ENCODE peak calls at places on chromosomes 4 and X, in four cellular contexts. H is IMR-90, W is H9, A is mesenchymal stem cell. G is an unnamed sample.

GRCh38 chr4:168076989-168077725 is 15.2 kb upstream of the ANXA10 start:
- DNase-seq in H (peak), W (peak), A (peak), G (peak)

GRCh38 chr4:107035711-107036601 is at the start of gene DKK2:
- DNase-seq in H (peak), W (peak), A (peak), G (peak)

GRCh38 chr4:78775278-78776030 is 696 bp upstream of the BMP2K start:
- DNase-seq in H (peak), W (peak), A (peak), G (peak)

GRCh38 chr4:141045848-141046247 is 87.4 kb downstream of the RNF150 start:
- DNase-seq in H (no peak), W (no peak), A (no peak), G (no peak)

GRCh38 chr4:112817933-112818921 is 181.3 kb downstream of the LARP7 start:
- DNase-seq in H (peak), W (peak), A (peak), G (peak)

GRCh38 chr4:3851211-3851610 is 85.0 kb downstream of the ADRA2C start:
- DNase-seq in H (peak), W (peak), A (no peak), G (no peak)

GRCh38 chr4:2292679-2293108 is 30.8 kb upstream of the MXD4 start:
- DNase-seq in H (peak), W (no peak), A (no peak), G (no peak)

GRCh38 chrX:135513140-135513535 is 7.3 kb upstream of the INTS6L start:
- DNase-seq in H (no peak), W (no peak), A (no peak), G (no peak)

GRCh38 chrX:107742754-107743191 is 32.8 kb downstream of the TSC22D3 start:
- DNase-seq in H (no peak), W (no peak), A (no peak), G (no peak)

GRCh38 chr4:79682161-79682560 is 274.1 kb upstream of the GK2 start:
- DNase-seq in H (peak), W (no peak), A (no peak), G (no peak)

GRCh38 chrX:134718329-134719317 is 60.4 kb upstream of the PLAC1 start:
- DNase-seq in H (peak), W (no peak), A (peak), G (no peak)

GRCh38 chrX:46796574-46797191 is 37.8 kb upstream of the SLC9A7 start:
- DNase-seq in H (peak), W (peak), A (peak), G (peak)

GRCh38 chrX:34632404-34632803 is 24.7 kb downstream of the TMEM47 start:
- DNase-seq in H (no peak), W (no peak), A (no peak), G (no peak)

GRCh38 chrX:112731793-112732192 is 52.1 kb upstream of the LHFPL1 start:
- DNase-seq in H (peak), W (no peak), A (no peak), G (no peak)

GRCh38 chr4:22514431-22514830 is 1.4 kb downstream of the ADGRA3 start:
- DNase-seq in H (peak), W (no peak), A (peak), G (no peak)

GRCh38 chr4:108029321-108029720 is 39.6 kb downstream of the HADH start:
- DNase-seq in H (no peak), W (no peak), A (no peak), G (no peak)

GRCh38 chr4:73735231-73735630 is 5.1 kb upstream of the CXCL8 start:
- DNase-seq in H (peak), W (no peak), A (peak), G (no peak)

DNA sequence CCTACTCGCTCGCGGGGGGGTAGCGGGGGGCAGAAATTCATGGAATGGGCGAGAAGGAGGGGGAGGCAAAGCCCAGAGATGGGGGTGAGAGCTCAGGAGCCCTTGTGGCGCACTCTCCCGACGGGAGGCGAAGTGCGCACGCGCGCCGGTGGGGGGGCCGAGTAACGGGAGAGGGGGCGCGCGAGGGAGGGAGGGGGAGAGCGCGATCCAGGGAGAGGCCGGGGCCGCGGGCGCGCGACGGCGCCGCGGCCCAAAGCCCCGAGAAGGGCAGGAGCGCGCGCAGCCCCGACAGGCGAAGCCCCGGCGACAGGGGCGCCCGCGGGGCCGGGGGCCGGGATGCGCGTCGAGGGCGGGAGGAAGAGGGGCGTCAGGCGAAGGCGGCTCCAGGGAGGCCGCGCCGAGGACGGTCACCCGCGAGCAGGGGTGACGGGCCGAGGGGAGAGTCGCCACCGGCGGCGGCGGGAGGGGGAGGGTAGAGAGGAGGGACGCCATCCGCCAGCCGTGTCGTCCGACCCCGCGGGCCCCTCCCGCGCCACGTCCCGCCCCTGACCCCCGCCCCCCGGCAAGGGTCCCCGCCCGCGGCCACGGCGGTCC is 417 bp downstream of the MECP2 start:
- DNase-seq in H (peak), W (peak), A (peak), G (peak)
- H3K4ac ChIP-seq in H (peak), W (no peak), A (no peak), G (no peak)

GRCh38 chr4:74953647-74954046 is 20.7 kb downstream of the PARM1 start:
- DNase-seq in H (no peak), W (no peak), A (no peak), G (no peak)
- H2AK5ac ChIP-seq in H (no peak), W (no peak), A (no peak), G (no peak)

GRCh38 chrX:45233541-45233940 is 32.9 kb upstream of the DIPK2B start:
- DNase-seq in H (no peak), W (no peak), A (peak), G (no peak)

GRCh38 chrX:45228126-45228525 is 27.4 kb upstream of the DIPK2B start:
- DNase-seq in H (no peak), W (no peak), A (no peak), G (no peak)

GRCh38 chrX:45230410-45230809 is 29.7 kb upstream of the DIPK2B start:
- DNase-seq in H (no peak), W (no peak), A (no peak), G (no peak)

GRCh38 chrX:45232139-45232538 is 31.5 kb upstream of the DIPK2B start:
- DNase-seq in H (no peak), W (no peak), A (no peak), G (no peak)

GRCh38 chrX:45229348-45229747 is 28.7 kb upstream of the DIPK2B start:
- DNase-seq in H (no peak), W (no peak), A (no peak), G (no peak)
- H4K8ac ChIP-seq in H (no peak), W (no peak), A (no peak), G (no peak)

GRCh38 chrX:8673211-8673610 is 58.7 kb downstream of the ANOS1 start:
- DNase-seq in H (no peak), W (no peak), A (no peak), G (no peak)

GRCh38 chrX:8663325-8663724 is 68.6 kb downstream of the ANOS1 start:
- DNase-seq in H (no peak), W (no peak), A (no peak), G (no peak)

GRCh38 chrX:8672176-8672575 is 59.8 kb downstream of the ANOS1 start:
- DNase-seq in H (no peak), W (no peak), A (no peak), G (no peak)

GRCh38 chrX:8668797-8669196 is 63.1 kb downstream of the ANOS1 start:
- DNase-seq in H (no peak), W (no peak), A (no peak), G (no peak)
- H3K4ac ChIP-seq in H (no peak), W (no peak), A (no peak), G (no peak)

DNA sequence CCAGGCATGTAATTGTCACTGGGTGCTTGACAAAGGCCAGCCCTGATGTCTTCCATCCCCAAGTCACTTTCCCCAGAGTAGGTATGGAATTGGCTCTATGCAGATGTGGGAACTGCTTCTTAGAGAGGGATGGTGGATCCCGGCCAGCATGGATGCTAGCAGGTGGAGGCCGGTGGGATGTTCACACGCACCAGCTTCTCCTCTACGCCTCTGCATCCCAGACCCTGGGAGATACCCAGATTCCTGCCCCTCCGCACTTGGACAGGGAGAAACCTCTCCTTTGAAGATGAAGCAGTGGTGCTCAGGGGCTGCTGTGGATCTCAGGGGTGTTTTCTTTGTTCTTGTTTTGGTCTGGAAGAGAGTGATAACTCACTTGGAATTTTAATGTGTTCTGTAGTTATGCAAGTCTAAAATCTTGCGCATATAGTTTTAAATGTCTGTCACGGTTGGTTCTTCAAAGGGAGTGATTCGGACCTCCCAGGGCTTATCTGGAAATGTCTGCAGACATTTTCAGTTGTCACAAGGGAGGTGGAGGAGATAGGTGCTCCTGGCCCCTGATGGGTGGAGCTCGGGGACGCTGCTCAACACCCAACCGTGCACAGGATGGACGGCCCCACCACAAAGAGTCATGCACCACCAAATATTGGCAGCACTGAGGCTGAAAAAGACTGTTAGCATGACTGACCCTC is 308.0 kb downstream of the DHRSX start:
- DNase-seq in H (no peak), W (no peak), A (no peak), G (no peak)
- H2AK5ac ChIP-seq in H (no peak), W (no peak), A (no peak), G (no peak)

GRCh38 chr4:7988437-7988836 is 48.8 kb upstream of the AFAP1 start:
- DNase-seq in H (peak), W (no peak), A (peak), G (no peak)

GRCh38 chr4:7984286-7984925 is 44.7 kb upstream of the AFAP1 start:
- DNase-seq in H (no peak), W (no peak), A (no peak), G (no peak)

GRCh38 chr4:7987148-7987989 is 47.7 kb upstream of the AFAP1 start:
- DNase-seq in H (peak), W (peak), A (peak), G (peak)

GRCh38 chr4:7985072-7985471 is 45.4 kb upstream of the AFAP1 start:
- DNase-seq in H (no peak), W (no peak), A (no peak), G (no peak)

DNA sequence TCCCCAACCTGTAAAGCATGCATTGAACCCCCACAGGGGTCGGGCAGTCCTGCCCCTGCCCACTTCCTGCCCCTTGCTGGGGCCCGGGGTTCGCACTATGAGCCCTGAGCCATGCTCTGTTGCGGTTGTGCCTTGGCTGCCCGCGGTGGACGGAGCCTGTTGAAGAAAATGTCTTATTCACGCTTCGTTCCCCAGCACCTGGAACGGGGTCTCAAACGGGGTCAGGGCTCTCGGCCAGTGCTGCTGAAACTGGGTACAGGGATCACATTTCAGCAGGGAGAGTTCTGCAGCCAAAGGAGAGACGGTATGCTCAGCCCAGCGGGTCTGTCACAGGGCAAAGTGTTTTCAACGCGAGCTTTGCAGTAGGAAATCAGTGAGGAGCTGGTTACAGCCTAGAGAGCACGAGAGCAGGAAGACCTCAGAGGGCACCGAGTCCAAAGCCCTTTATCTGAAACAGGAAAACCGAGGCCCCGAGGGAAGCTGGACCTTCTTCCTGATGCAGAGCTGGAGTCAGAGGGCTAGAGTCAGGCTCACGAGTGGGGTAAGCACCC is 46.3 kb upstream of the AFAP1 start:
- DNase-seq in H (peak), W (no peak), A (no peak), G (no peak)
- H4K8ac ChIP-seq in H (peak), W (no peak), A (no peak), G (no peak)

GRCh38 chr4:179116011-179116410 is 1673.8 kb upstream of the AGA start:
- DNase-seq in H (peak), W (no peak), A (no peak), G (no peak)
- H3K4ac ChIP-seq in H (no peak), W (no peak), A (no peak), G (no peak)

GRCh38 chrX:261858-262390 is 19.3 kb upstream of the PLCXD1 start:
- DNase-seq in H (no peak), W (no peak), A (peak), G (no peak)

GRCh38 chrX:259692-260355 is 21.4 kb upstream of the PLCXD1 start:
- DNase-seq in H (no peak), W (peak), A (no peak), G (no peak)

GRCh38 chrX:262391-262909 is 18.7 kb upstream of the PLCXD1 start:
- DNase-seq in H (no peak), W (no peak), A (no peak), G (no peak)

GRCh38 chrX:258291-259040 is 22.7 kb upstream of the PLCXD1 start:
- DNase-seq in H (no peak), W (no peak), A (no peak), G (no peak)

GRCh38 chrX:261167-261857 is 19.9 kb upstream of the PLCXD1 start:
- DNase-seq in H (peak), W (peak), A (peak), G (no peak)
- H2AK5ac ChIP-seq in H (no peak), W (no peak), A (no peak), G (peak)

GRCh38 chr4:188993871-188994270 is 854.6 kb downstream of the TRIML1 start:
- DNase-seq in H (no peak), W (no peak), A (no peak), G (no peak)

GRCh38 chr4:188987011-188987410 is 847.8 kb downstream of the TRIML1 start:
- DNase-seq in H (no peak), W (no peak), A (no peak), G (no peak)

GRCh38 chr4:188989371-188989770 is 850.1 kb downstream of the TRIML1 start:
- DNase-seq in H (no peak), W (no peak), A (no peak), G (no peak)

GRCh38 chr4:188988131-188988530 is 848.9 kb downstream of the TRIML1 start:
- DNase-seq in H (no peak), W (no peak), A (no peak), G (no peak)

GRCh38 chr4:188992706-188993105 is 853.5 kb downstream of the TRIML1 start:
- DNase-seq in H (peak), W (no peak), A (no peak), G (no peak)
- H4K8ac ChIP-seq in H (peak), W (no peak), A (no peak), G (no peak)